ENCODE peak calls at places on chromosomes 1 and 21, in five cellular contexts. O is CD8-positive, alpha-beta memory T cell; K is HCT116; I is pancreas; P is esophagus muscularis mucosa. Z is an unnamed sample.

GRCh38 chr21:43278359-43278758 is 109.6 kb downstream of the CRYAA start:
- DNase-seq in O (no peak), I (no peak), K (no peak), P (no peak), Z (no peak)

GRCh38 chr1:241423541-241424479 is 66.8 kb upstream of the RGS7 start:
- DNase-seq in K (no peak), O (no peak), P (no peak), I (peak; percentile 79), Z (no peak)

GRCh38 chr1:201444792-201445191 is 23.3 kb upstream of the TNNI1 start:
- DNase-seq in O (no peak), P (no peak), K (no peak), I (no peak), Z (no peak)

GRCh38 chr1:64234714-64235113 is 31.3 kb downstream of the UBE2U start:
- DNase-seq in K (no peak), P (no peak), I (no peak), O (no peak), Z (no peak)

GRCh38 chr1:62144238-62144831 is 50.3 kb upstream of the L1TD1 start:
- DNase-seq in K (peak; percentile 31), P (no peak), I (no peak), O (peak; percentile 2), Z (peak; percentile 37)

GRCh38 chr1:156476501-156477298 is 23.9 kb downstream of the MEF2D start:
- DNase-seq in I (no peak), K (no peak), O (no peak), P (no peak), Z (no peak)

GRCh38 chr1:85888961-85889360 is 180.7 kb upstream of the ZNHIT6 start:
- DNase-seq in I (no peak), P (no peak), O (no peak), K (no peak), Z (no peak)

GRCh38 chr1:80202118-80202517 is 1195.6 kb upstream of the ADGRL4 start:
- DNase-seq in I (no peak), K (no peak), P (no peak), O (no peak), Z (no peak)

GRCh38 chr1:211698161-211699026 is 23.0 kb upstream of the NEK2 start:
- DNase-seq in I (peak; percentile 98), O (peak; percentile 76), K (peak; percentile 69), P (no peak), Z (peak; percentile 39)

GRCh38 chr1:20480261-20481157 is 5.5 kb downstream of the CAMK2N1 start:
- DNase-seq in O (no peak), P (no peak), I (no peak), K (no peak), Z (no peak)

GRCh38 chr1:211518330-211519289 is 26.6 kb upstream of the RD3 start:
- DNase-seq in O (no peak), I (no peak), K (no peak), P (no peak), Z (no peak)

GRCh38 chr21:43916691-43917514 is 51.9 kb downstream of the AGPAT3 start:
- DNase-seq in O (peak; percentile 84), I (peak; percentile 51), P (no peak), K (no peak), Z (no peak)

GRCh38 chr1:109392788-109393580 is 4.7 kb downstream of the SORT1 start:
- DNase-seq in K (no peak), I (no peak), O (no peak), P (no peak), Z (no peak)

GRCh38 chr1:211606327-211606913 is 27.5 kb upstream of the SLC30A1 start:
- DNase-seq in K (no peak), I (no peak), P (no peak), O (peak; percentile 3), Z (no peak)

GRCh38 chr1:43414634-43415223 is 25.0 kb downstream of the SZT2 start:
- DNase-seq in I (peak; percentile 66), P (no peak), K (peak; percentile 48), O (peak; percentile 68), Z (peak; percentile 31)

GRCh38 chr1:224565611-224566406 is 50.3 kb upstream of the CNIH3 start:
- DNase-seq in I (no peak), K (no peak), P (peak; percentile 5), O (no peak), Z (no peak)

GRCh38 chr1:26784023-26784871 is 3.5 kb upstream of the PIGV start:
- DNase-seq in O (no peak), P (no peak), K (no peak), I (no peak), Z (no peak)

GRCh38 chr1:37306461-37306860 is 167.9 kb upstream of the ZC3H12A start:
- DNase-seq in O (no peak), P (no peak), K (no peak), I (no peak), Z (no peak)

GRCh38 chr1:226891846-226892533 is 21.6 kb downstream of the PSEN2 start:
- DNase-seq in O (no peak), P (no peak), I (no peak), K (no peak), Z (no peak)

GRCh38 chr1:30818568-30819243 is 61.1 kb upstream of the LAPTM5 start:
- DNase-seq in K (no peak), P (no peak), O (no peak), I (no peak), Z (no peak)

GRCh38 chr1:109615879-109616278 is 3.5 kb downstream of the GNAT2 start:
- DNase-seq in K (no peak), O (peak; percentile 32), I (no peak), P (no peak), Z (no peak)

GRCh38 chr1:113903496-113904291 is 905 bp downstream of the AP4B1 start:
- DNase-seq in I (no peak), P (no peak), K (no peak), O (peak; percentile 15), Z (no peak)

GRCh38 chr1:218658294-218658693 is 313.2 kb downstream of the TGFB2 start:
- DNase-seq in I (no peak), O (no peak), P (no peak), K (no peak), Z (no peak)

GRCh38 chr1:225524570-225524969 is 96.7 kb upstream of the LBR start:
- DNase-seq in K (no peak), O (no peak), P (no peak), I (no peak), Z (no peak)

GRCh38 chr1:14815175-14815882 is 216.8 kb downstream of the KAZN start:
- DNase-seq in O (no peak), P (no peak), I (peak; percentile 64), K (no peak), Z (no peak)

GRCh38 chr1:184535191-184535970 is 148.6 kb downstream of the C1orf21 start:
- DNase-seq in K (no peak), I (no peak), P (no peak), O (no peak), Z (no peak)

GRCh38 chr1:214454619-214455396 is 96.6 kb downstream of the PTPN14 start:
- DNase-seq in I (no peak), O (no peak), P (no peak), K (no peak), Z (no peak)
- H3K27me3 ChIP-seq in I (no peaks in the 10 kb centered on the region), O (no peaks in the 10 kb centered on the region), P (no peaks in the 10 kb centered on the region), K (no peaks in the 10 kb centered on the region), Z (no peaks in the 10 kb centered on the region)

GRCh38 chr1:7884757-7885156 is 31.9 kb upstream of the UTS2 start:
- DNase-seq in P (no peak), K (no peak), I (no peak), O (no peak), Z (no peak)

GRCh38 chr1:7886346-7886745 is 33.5 kb upstream of the UTS2 start:
- DNase-seq in K (no peak), O (no peak), P (no peak), I (no peak), Z (no peak)

GRCh38 chr1:7890853-7891252 is 38.0 kb upstream of the UTS2 start:
- DNase-seq in I (no peak), O (no peak), P (no peak), K (no peak), Z (no peak)

GRCh38 chr1:7888248-7889010 is 35.6 kb upstream of the UTS2 start:
- DNase-seq in P (no peak), K (no peak), I (no peak), O (no peak), Z (no peak)

GRCh38 chr1:7885513-7886298 is 32.8 kb upstream of the UTS2 start:
- DNase-seq in I (peak; percentile 95), O (no peak), K (peak; percentile 63), P (no peak), Z (peak; percentile 90)
- H3K4me3 ChIP-seq in I (no peak overlapping the region), O (no peak overlapping the region), K (no peak overlapping the region), P (no peak overlapping the region), Z (no peak overlapping the region)

GRCh38 chr1:234528073-234528865 is 49.3 kb upstream of the TARBP1 start:
- DNase-seq in O (no peak), P (no peak), K (no peak), I (no peak), Z (no peak)
- H3K27ac ChIP-seq in O (no peak overlapping the region), P (peak overlapping the region; percentile 98), K (no peak overlapping the region), I (peak overlapping the region; percentile 17), Z (no peak overlapping the region)

GRCh38 chr1:47407481-47407880 is 8.6 kb upstream of the FOXE3 start:
- DNase-seq in K (no peak), O (no peak), I (no peak), P (no peak), Z (no peak)
- H3K27me3 ChIP-seq in K (no peaks in the 10 kb centered on the region), O (peaks cover 6% of the 10 kb centered on the region), I (no peaks in the 10 kb centered on the region), P (peaks cover 37% of the 10 kb centered on the region), Z (no peaks in the 10 kb centered on the region)

DNA sequence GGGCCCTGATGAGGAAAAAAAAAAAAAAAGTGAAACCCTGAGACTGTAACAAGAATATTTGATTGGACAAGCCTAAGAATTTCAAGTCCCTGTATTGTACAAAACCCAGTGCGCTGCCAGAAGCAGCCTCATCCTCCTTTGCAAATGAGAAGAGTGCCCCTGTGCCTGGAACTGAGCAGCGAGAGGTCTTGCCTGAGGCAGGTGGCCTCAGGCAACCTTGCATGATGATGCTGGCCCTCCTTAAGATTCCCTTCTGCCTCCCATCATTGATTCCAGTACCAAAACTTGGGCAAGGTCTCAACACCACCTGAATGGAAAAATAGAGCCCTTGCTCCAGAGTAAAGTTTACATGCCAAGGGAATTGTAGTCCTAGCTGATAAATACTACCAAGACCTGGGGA is 129.6 kb upstream of the RAB4A start:
- DNase-seq in K (no peak), P (no peak), O (no peak), I (no peak), Z (no peak)
- H3K4me3 ChIP-seq in K (no peak overlapping the region), P (no peak overlapping the region), O (no peak overlapping the region), I (no peak overlapping the region), Z (no peak overlapping the region)